ENCODE peak calls at places on chromosomes 5 and 9, in four cellular contexts. P is activated T-helper 2 cell treated with anti-CD3 and anti-CD28 coated beads, Interferon-gamma antibody, Interleukin-2, Interleukin-4, amounts not matched to agents 10 μg/mL and 5 μg/mL and 100 μg/mL, durations not matched to agents 14 hours and 24 hours and 36 hours; T is CD4-positive, CD25-positive, alpha-beta regulatory T cell; N is AG08395. B is an unnamed sample.

GRCh38 chr5:167745868-167746267 is 545.6 kb upstream of the WWC1 start:
- DNase-seq in P (no peak), T (no peak), N (no peak), B (no peak)

GRCh38 chr5:179623906-179624741 is 653 bp upstream of the HNRNPH1 start:
- DNase-seq in P (peak; percentile 54), T (peak; percentile 61), N (peak; percentile 90), B (peak; percentile 71)

GRCh38 chr5:57711471-57711870 is 228.9 kb upstream of the ACTBL2 start:
- DNase-seq in P (no peak), T (no peak), N (no peak), B (no peak)

GRCh38 chr5:135140805-135141204 is 106.8 kb upstream of the PITX1 start:
- DNase-seq in P (no peak), T (no peak), N (peak; percentile 79), B (no peak)

GRCh38 chr5:124289122-124289521 is 457.3 kb downstream of the ZNF608 start:
- DNase-seq in P (no peak), T (no peak), N (no peak), B (no peak)

GRCh38 chr9:129351642-129352151 is 173.6 kb upstream of the IER5L start:
- DNase-seq in P (no peak), T (no peak), N (no peak), B (no peak)

GRCh38 chr5:144284931-144285330 is 114.3 kb downstream of the KCTD16 start:
- DNase-seq in P (no peak), T (no peak), N (no peak), B (no peak)

GRCh38 chr5:171445910-171446516 is 26.6 kb downstream of the FGF18 start:
- DNase-seq in P (no peak), T (no peak), N (no peak), B (no peak)

GRCh38 chr5:126624534-126624933 is 23.8 kb downstream of the PHAX start:
- DNase-seq in P (no peak), T (peak; percentile 42), N (peak; percentile 87), B (no peak)

GRCh38 chr9:21434202-21435014 is 5.8 kb upstream of the IFNA1 start:
- DNase-seq in P (no peak), T (peak; percentile 58), N (peak; percentile 58), B (no peak)

GRCh38 chr9:38744484-38744883 is 24.6 kb upstream of the FAM240B start:
- DNase-seq in P (no peak), T (no peak), N (no peak), B (no peak)

GRCh38 chr5:103114440-103114839 is 5.5 kb downstream of the GIN1 start:
- DNase-seq in P (no peak), T (no peak), N (no peak), B (no peak)

GRCh38 chr9:123268240-123268949 is at the start of gene STRBP:
- DNase-seq in P (peak; percentile 89), T (peak; percentile 96), N (peak; percentile 97), B (peak; percentile 94)

GRCh38 chr9:136372561-136373299 is 739 bp downstream of the CARD9 start:
- DNase-seq in P (no peak), T (no peak), N (peak; percentile 79), B (no peak)

GRCh38 chr9:108478431-108478837 is 377.4 kb downstream of the ACTL7B start:
- DNase-seq in P (no peak), T (no peak), N (peak; percentile 70), B (no peak)

GRCh38 chr5:96629774-96630173 is 32.4 kb upstream of the CAST start:
- DNase-seq in P (no peak), T (no peak), N (peak; percentile 64), B (no peak)

GRCh38 chr5:168693883-168694282 is 114.7 kb upstream of the PANK3 start:
- DNase-seq in P (no peak), T (no peak), N (no peak), B (no peak)

GRCh38 chr5:115842089-115842881 is 550 bp downstream of the AP3S1 start:
- DNase-seq in P (no peak), T (peak; percentile 44), N (peak; percentile 57), B (peak; percentile 73)

GRCh38 chr9:95092321-95093072 is 225.0 kb downstream of the FANCC start:
- DNase-seq in P (no peak), T (no peak), N (peak; percentile 60), B (no peak)

GRCh38 chr9:136092741-136093140 is 2.3 kb downstream of the NACC2 start:
- DNase-seq in P (no peak), T (no peak), N (no peak), B (no peak)

GRCh38 chr5:73446631-73447233 is 1.8 kb downstream of the FOXD1 start:
- DNase-seq in P (no peak), T (no peak), N (no peak), B (no peak)

GRCh38 chr5:78727786-78728761 is 79.5 kb upstream of the LHFPL2 start:
- DNase-seq in P (no peak), T (no peak), N (no peak), B (no peak)

GRCh38 chr9:21696411-21696865 is 106.0 kb upstream of the MTAP start:
- DNase-seq in P (no peak), T (no peak), N (no peak), B (no peak)

GRCh38 chr5:170719551-170719950 is 64.0 kb upstream of the GABRP start:
- DNase-seq in P (no peak), T (no peak), N (no peak), B (no peak)

GRCh38 chr5:171418316-171418981 is 998 bp upstream of the FGF18 start:
- DNase-seq in P (peak; percentile 51), T (peak; percentile 56), N (peak; percentile 94), B (peak; percentile 73)

GRCh38 chr9:109451311-109452025 is 46.6 kb downstream of the PTPN3 start:
- DNase-seq in P (no peak), T (no peak), N (no peak), B (no peak)

GRCh38 chr5:67426961-67427630 is 230.5 kb upstream of the CD180 start:
- DNase-seq in P (no peak), T (no peak), N (no peak), B (no peak)

GRCh38 chr9:9133526-9133925 is 1333.9 kb upstream of the DMAC1 start:
- DNase-seq in P (no peak), T (no peak), N (no peak), B (no peak)

GRCh38 chr5:97192580-97193421 is 9.8 kb upstream of the RIOK2 start:
- DNase-seq in P (no peak), T (no peak), N (no peak), B (no peak)

GRCh38 chr5:58245479-58245845 is 214.4 kb downstream of the PLK2 start:
- DNase-seq in P (no peak), T (no peak), N (no peak), B (no peak)

GRCh38 chr9:129886226-129887174 is 51.2 kb downstream of the USP20 start:
- DNase-seq in P (peak; percentile 56), T (peak; percentile 84), N (no peak), B (no peak)